ENCODE peak calls at places on chromosomes 4 and X, in four cellular contexts. E is astrocyte, S is colonic mucosa, I is endothelial cell of umbilical vein. K is an unnamed sample.
A peak's percentile ranks its signal among the peaks of the same experiment; 100 is the strongest.

GRCh38 chrX:16771483-16772398 is 14.5 kb upstream of the TXLNG start:
- DNase-seq in S (peak; percentile 67), E (peak; percentile 80), I (peak; percentile 57), K (peak; percentile 25)

GRCh38 chr4:107034982-107035710 is 967 bp downstream of the DKK2 start:
- DNase-seq in S (no peak), E (peak; percentile 31), I (peak; percentile 28), K (peak; percentile 61)

GRCh38 chr4:25440478-25441030 is 63.5 kb downstream of the ANAPC4 start:
- DNase-seq in S (no peak), E (peak; percentile 1), I (peak; percentile 83), K (no peak)

GRCh38 chr4:138977525-138977924 is 38.1 kb upstream of the NOCT start:
- DNase-seq in E (no peak), S (no peak), I (peak; percentile 23), K (no peak)

GRCh38 chrX:119729408-119730201 is 28.8 kb upstream of the SOWAHD start:
- DNase-seq in E (no peak), S (peak; percentile 57), I (peak; percentile 59), K (peak; percentile 86)

GRCh38 chr4:4524364-4524763 is 17.5 kb downstream of the STX18 start:
- DNase-seq in I (no peak), S (no peak), E (no peak), K (no peak)

GRCh38 chr4:77248805-77249204 is 91.8 kb downstream of the CCNG2 start:
- DNase-seq in I (no peak), S (no peak), E (no peak), K (no peak)

GRCh38 chr4:116358633-116359222 is 726.6 kb downstream of the TRAM1L1 start:
- DNase-seq in S (peak; percentile 69), I (peak; percentile 73), E (peak; percentile 31), K (peak; percentile 85)

GRCh38 chrX:96971812-96972211 is 88.1 kb downstream of the RPA4 start:
- DNase-seq in E (no peak), I (no peak), S (no peak), K (no peak)

GRCh38 chr4:8035371-8035780 is 95.7 kb upstream of the AFAP1 start:
- DNase-seq in I (peak; percentile 49), S (no peak), E (peak; percentile 81), K (peak; percentile 46)

GRCh38 chr4:16142598-16143295 is 58.9 kb upstream of the PROM1 start:
- DNase-seq in S (peak; percentile 68), I (no peak), E (no peak), K (no peak)

GRCh38 chr4:8320386-8320750 is 50.8 kb downstream of the HTRA3 start:
- DNase-seq in E (no peak), I (no peak), S (no peak), K (no peak)

GRCh38 chr4:147678796-147679549 is 5.0 kb downstream of the PRMT9 start:
- DNase-seq in E (no peak), I (no peak), S (no peak), K (no peak)

GRCh38 chrX:2262679-2263055 is 238.1 kb downstream of the DHRSX start:
- DNase-seq in S (no peak), I (no peak), E (no peak), K (no peak)

GRCh38 chr4:13289391-13289790 is 194.7 kb downstream of the RAB28 start:
- DNase-seq in S (no peak), E (peak; percentile 82), I (no peak), K (peak; percentile 21)

DNA sequence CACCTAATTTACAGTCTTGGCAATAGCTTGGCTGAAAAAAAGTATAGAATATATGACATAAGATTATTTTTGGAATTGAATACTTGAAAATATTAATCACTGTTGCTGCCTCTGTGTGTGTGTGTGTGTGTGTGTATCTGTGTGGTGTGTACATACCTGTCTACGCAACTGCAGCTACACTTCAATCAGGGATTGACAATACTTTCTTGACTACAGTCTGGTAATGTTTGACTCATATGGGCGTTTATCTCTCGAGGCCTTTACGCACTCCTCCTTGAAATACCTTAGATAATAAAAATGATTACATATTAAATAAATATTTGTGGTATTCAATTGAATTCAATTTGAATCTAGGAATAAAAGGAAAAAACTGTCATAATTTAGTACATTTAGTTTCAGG is 565.2 kb downstream of the PCDH18 start:
- DNase-seq in E (no peak), S (no peak), I (no peak), K (no peak)
- H3K4me1 ChIP-seq in E (no peaks in the 10 kb centered on the region), S (no peaks in the 10 kb centered on the region), I (no peaks in the 10 kb centered on the region), K (no peaks in the 10 kb centered on the region)

GRCh38 chr4:159606835-159607234 is 504.0 kb downstream of the RAPGEF2 start:
- DNase-seq in I (no peak), S (no peak), E (peak; percentile 55), K (no peak)

GRCh38 chr4:159608434-159608833 is 505.6 kb downstream of the RAPGEF2 start:
- DNase-seq in I (no peak), S (no peak), E (peak; percentile 44), K (no peak)

DNA sequence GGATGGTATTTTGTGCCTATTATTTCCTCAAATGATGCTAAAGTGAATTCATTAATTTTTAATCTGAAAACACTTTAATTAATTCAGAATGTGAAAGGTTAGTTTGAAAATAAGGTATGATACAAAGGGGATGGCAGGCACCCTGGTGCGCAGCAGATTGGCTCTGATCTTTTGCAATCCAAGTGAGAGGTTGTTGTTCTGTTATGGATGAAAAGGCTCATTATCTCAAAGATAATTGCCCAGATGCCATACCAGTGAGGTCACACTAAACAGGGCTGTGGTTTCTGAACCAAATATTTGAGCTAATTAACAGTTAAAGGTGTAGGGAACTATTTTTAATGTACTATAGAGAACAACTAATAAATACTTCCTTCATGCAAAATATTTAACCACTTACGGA is 504.9 kb downstream of the RAPGEF2 start:
- DNase-seq in S (no peak), I (no peak), E (peak; percentile 31), K (no peak)
- H3K9ac ChIP-seq in S (no peak overlapping the region), I (no peak overlapping the region), E (no peak overlapping the region), K (no peak overlapping the region)

DNA sequence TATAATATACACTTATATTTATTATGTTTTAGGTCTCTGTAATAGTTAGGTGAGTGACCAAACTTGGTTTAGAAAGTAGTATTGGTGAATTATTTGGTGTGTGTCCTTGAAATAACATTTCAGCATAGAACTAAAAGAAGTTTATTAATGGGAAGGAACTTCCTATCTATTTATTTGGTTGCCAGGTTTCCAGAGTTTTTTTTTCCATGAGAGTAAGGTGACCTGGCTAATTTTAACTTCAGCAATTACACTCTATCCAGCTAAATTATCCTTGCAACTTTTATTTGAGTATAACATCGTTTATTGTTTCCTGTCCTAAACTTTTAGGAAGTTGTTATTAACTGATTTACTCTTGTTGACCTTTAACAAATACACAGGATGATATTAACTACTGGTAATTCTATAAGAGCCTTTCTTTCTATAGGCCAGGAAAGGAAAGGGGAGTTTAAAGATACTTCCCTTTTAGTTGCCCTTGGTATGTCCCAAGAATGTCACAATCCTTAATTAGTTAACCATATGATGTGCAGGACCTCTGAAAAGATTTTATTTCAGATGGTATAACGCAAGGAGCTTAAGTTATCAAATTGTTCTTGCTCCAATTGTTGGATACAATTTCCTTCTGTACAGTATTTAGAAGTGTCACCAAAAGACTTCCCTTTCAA is 18.9 kb downstream of the PRDM8 start:
- DNase-seq in S (no peak), E (no peak), I (no peak), K (no peak)
- H3K27me3 ChIP-seq in S (peaks cover 8% of the 10 kb centered on the region), E (no peaks in the 10 kb centered on the region), I (peaks cover 51% of the 10 kb centered on the region), K (no peaks in the 10 kb centered on the region)

GRCh38 chr4:151691639-151692442 is 69.0 kb downstream of the GATB start:
- DNase-seq in S (no peak), E (no peak), I (no peak), K (no peak)
- H3K4me1 ChIP-seq in S (no peaks in the 10 kb centered on the region), E (peaks cover 41% of the 10 kb centered on the region), I (peaks cover 10% of the 10 kb centered on the region), K (peaks cover 52% of the 10 kb centered on the region)

DNA sequence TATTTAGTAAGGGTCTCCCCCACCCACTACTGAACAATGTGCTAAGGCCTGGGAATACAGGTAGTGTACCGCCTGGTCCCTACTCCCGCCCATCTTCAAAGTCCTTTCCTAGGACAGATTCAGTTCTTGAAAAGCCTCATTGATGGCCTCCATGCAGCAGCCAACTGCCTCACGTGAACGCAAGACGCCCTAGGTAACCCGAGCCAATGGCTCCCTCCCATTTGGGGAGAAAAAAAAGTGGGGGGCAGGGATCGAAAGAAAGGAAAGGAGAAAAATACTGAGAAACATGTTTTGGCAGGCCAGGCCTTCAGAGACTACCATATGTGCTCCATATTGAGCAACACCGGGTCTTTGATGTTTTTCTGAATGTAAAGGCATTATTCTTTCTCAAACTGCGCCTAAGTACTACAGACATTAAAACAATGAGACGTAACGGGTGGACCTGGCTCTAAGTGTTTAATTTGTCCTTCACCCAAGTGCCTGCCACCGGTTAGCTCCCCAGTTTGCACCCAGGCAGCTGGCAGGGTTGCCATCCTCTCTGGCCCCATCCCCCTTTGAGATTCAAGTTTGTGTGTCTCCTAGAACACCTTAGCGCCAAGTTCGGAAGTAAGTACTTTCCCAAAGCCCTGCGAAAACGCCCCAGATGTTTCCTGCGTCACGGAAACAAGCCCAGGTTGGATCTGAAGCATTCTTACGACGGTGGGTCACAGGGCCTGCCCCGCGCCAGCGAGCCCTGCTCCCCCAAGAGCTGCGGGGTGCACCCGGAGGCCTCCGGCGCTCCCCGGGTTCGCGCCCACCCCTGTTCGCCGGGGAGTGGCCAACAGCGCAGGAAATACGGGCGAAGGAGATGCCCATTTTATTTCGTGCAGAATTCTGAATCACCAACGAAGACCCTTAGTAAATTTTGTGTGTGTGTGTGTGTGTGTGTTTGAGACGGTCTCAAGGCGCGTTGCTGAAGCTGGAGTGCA is 30.2 kb downstream of the HAND2 start:
- DNase-seq in S (no peak), E (no peak), I (no peak), K (no peak)
- H3K9ac ChIP-seq in S (no peak overlapping the region), E (no peak overlapping the region), I (no peak overlapping the region), K (no peak overlapping the region)

GRCh38 chrX:49988128-49988527 is 65.7 kb downstream of the CLCN5 start:
- DNase-seq in S (no peak), E (no peak), I (no peak), K (no peak)
- H3K27me3 ChIP-seq in S (no peaks in the 10 kb centered on the region), E (no peaks in the 10 kb centered on the region), I (no peaks in the 10 kb centered on the region), K (peaks cover 6% of the 10 kb centered on the region)

GRCh38 chr4:2259541-2260267 is 2.2 kb downstream of the MXD4 start:
- DNase-seq in E (no peak), S (no peak), I (no peak), K (no peak)

GRCh38 chr4:2259036-2259540 is 2.8 kb downstream of the MXD4 start:
- DNase-seq in E (no peak), S (peak; percentile 17), I (no peak), K (no peak)

GRCh38 chr4:2257361-2258001 is 4.4 kb downstream of the MXD4 start:
- DNase-seq in S (peak; percentile 15), E (no peak), I (no peak), K (no peak)

GRCh38 chr4:2256781-2257191 is 5.1 kb downstream of the MXD4 start:
- DNase-seq in E (no peak), S (peak; percentile 18), I (peak; percentile 11), K (no peak)

GRCh38 chr4:2258091-2259035 is 3.5 kb downstream of the MXD4 start:
- DNase-seq in I (no peak), S (peak; percentile 17), E (no peak), K (no peak)
- H3K4me1 ChIP-seq in I (peaks cover 26% of the 10 kb centered on the region), S (peaks cover 10% of the 10 kb centered on the region), E (peaks cover 29% of the 10 kb centered on the region), K (peaks cover 47% of the 10 kb centered on the region)